ENCODE peak calls at places on chromosomes 13 and 19, in seven cellular contexts. M is cardiac muscle cell, J is thoracic aorta, N is colonic mucosa, S is uterus, W is thyroid gland, L is GM23248. F is an unnamed sample.

GRCh38 chr13:39530996-39531395 is 72.0 kb downstream of the LHFPL6 start:
- DNase-seq in S (no peak), N (no peak), J (no peak), L (peak; percentile 53), M (no peak), W (no peak), F (no peak)

GRCh38 chr19:31676271-31677004 is 327.2 kb upstream of the TSHZ3 start:
- DNase-seq in M (peak; percentile 10), W (peak; percentile 26), L (peak; percentile 5), J (no peak), N (no peak), S (no peak), F (no peak)

GRCh38 chr19:18651738-18652137 is 14.9 kb downstream of the KLHL26 start:
- DNase-seq in S (no peak), N (no peak), M (no peak), L (no peak), J (no peak), W (no peak), F (no peak)

GRCh38 chr19:29579308-29579910 is 26.7 kb upstream of the POP4 start:
- DNase-seq in S (no peak), W (no peak), N (no peak), M (no peak), J (no peak), L (no peak), F (no peak)

GRCh38 chr13:59531571-59532091 is 632.1 kb downstream of the DIAPH3 start:
- DNase-seq in M (peak; percentile 80), W (peak; percentile 96), L (peak; percentile 67), N (peak; percentile 64), J (peak; percentile 16), S (peak; percentile 25), F (peak; percentile 25)

GRCh38 chr19:5977785-5978605 is at the start of gene RANBP3:
- DNase-seq in L (peak; percentile 100), N (peak; percentile 97), J (peak; percentile 91), W (peak; percentile 99), S (peak; percentile 98), M (peak; percentile 100), F (peak; percentile 98)

GRCh38 chr19:41940443-41941409 is 12.5 kb upstream of the ERFL start:
- DNase-seq in W (no peak), M (no peak), N (no peak), L (peak; percentile 52), S (no peak), J (no peak), F (no peak)

GRCh38 chr13:61247149-61247936 is 168.3 kb downstream of the PCDH20 start:
- DNase-seq in M (no peak), L (no peak), N (no peak), S (no peak), J (no peak), W (no peak), F (no peak)

GRCh38 chr13:112806761-112807652 is 117.2 kb downstream of the ATP11A start:
- DNase-seq in L (no peak), W (no peak), M (no peak), N (no peak), J (no peak), S (no peak), F (no peak)

GRCh38 chr19:41575998-41576397 is at the start of gene CEACAM21:
- DNase-seq in N (peak; percentile 59), J (no peak), M (no peak), L (no peak), S (no peak), W (peak; percentile 21), F (no peak)

GRCh38 chr13:77975358-77976042 is 56.9 kb upstream of the EDNRB start:
- DNase-seq in N (no peak), L (no peak), S (no peak), W (no peak), M (no peak), J (no peak), F (no peak)

GRCh38 chr19:6654347-6655310 is 15.3 kb downstream of the TNFSF14 start:
- DNase-seq in M (no peak), N (no peak), W (no peak), S (no peak), L (no peak), J (no peak), F (no peak)

GRCh38 chr19:7775761-7776160 is 12.7 kb downstream of the CLEC4M start:
- DNase-seq in N (no peak), W (no peak), L (no peak), M (no peak), J (no peak), S (no peak), F (no peak)

GRCh38 chr13:113453962-113454361 is 674 bp upstream of the ADPRHL1 start:
- DNase-seq in J (no peak), W (no peak), S (no peak), M (no peak), L (peak; percentile 95), N (no peak), F (no peak)

GRCh38 chr19:663682-664117 is 686 bp upstream of the RNF126 start:
- DNase-seq in L (no peak), J (no peak), W (no peak), N (no peak), M (no peak), S (no peak), F (no peak)

GRCh38 chr19:43476606-43477005 is 11.2 kb upstream of the LYPD3 start:
- DNase-seq in N (no peak), L (peak; percentile 70), J (no peak), W (no peak), S (no peak), M (no peak), F (no peak)

GRCh38 chr13:62875118-62875640 is 1459.5 kb upstream of the PCDH20 start:
- DNase-seq in W (no peak), N (no peak), L (no peak), S (no peak), J (no peak), M (no peak), F (no peak)
- H3K9me3 ChIP-seq in W (no peaks in the 10 kb centered on the region), N (no peaks in the 10 kb centered on the region), L (no peaks in the 10 kb centered on the region), S (no peaks in the 10 kb centered on the region), J (no peaks in the 10 kb centered on the region), M (no peaks in the 10 kb centered on the region), F (no peaks in the 10 kb centered on the region)

DNA sequence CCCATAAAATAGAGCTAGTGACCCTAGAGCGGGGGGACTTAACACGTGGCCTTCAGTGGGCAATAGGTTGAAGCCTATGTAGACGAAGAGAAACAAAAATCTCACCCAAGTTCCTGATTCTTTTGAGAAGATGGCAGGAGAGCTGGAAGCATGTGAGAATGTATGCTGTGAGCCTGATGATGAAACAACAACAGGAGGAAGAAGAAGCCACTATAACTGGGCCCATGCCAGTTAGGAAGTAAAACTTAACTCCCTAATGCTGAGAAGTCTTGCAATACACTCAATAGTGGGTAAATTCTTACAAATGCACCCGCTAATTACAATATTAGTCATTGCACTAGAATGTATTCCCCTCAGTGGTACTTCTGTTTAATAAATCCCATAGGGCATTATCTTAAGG is 9.0 kb downstream of the PCDH17 start:
- DNase-seq in W (no peak), J (no peak), N (no peak), S (no peak), M (no peak), L (no peak), F (no peak)
- H3K4me3 ChIP-seq in W (no peak overlapping the region), J (no peak overlapping the region), N (no peak overlapping the region), S (no peak overlapping the region), M (no peak overlapping the region), L (no peak overlapping the region), F (no peak overlapping the region)

GRCh38 chr19:12112701-12113100 is 27.4 kb downstream of the ZNF20 start:
- DNase-seq in S (no peak), N (no peak), L (no peak), M (no peak), J (no peak), W (no peak), F (no peak)

GRCh38 chr19:12112238-12112637 is 27.9 kb downstream of the ZNF20 start:
- DNase-seq in J (no peak), M (no peak), S (no peak), W (no peak), N (no peak), L (no peak), F (no peak)

GRCh38 chr19:12111176-12111575 is 29.0 kb downstream of the ZNF20 start:
- DNase-seq in N (no peak), M (no peak), W (no peak), L (no peak), J (no peak), S (no peak), F (no peak)

GRCh38 chr19:12117203-12117970 is 22.8 kb downstream of the ZNF20 start:
- DNase-seq in N (no peak), L (no peak), S (no peak), M (no peak), J (no peak), W (no peak), F (no peak)

GRCh38 chr19:12113121-12113520 is 27.0 kb downstream of the ZNF20 start:
- DNase-seq in S (no peak), N (no peak), W (no peak), M (no peak), J (no peak), L (no peak), F (no peak)
- H3K9me3 ChIP-seq in S (no peaks in the 10 kb centered on the region), N (no peaks in the 10 kb centered on the region), W (no peaks in the 10 kb centered on the region), M (peaks cover 8% of the 10 kb centered on the region), J (peaks cover 25% of the 10 kb centered on the region), L (no peaks in the 10 kb centered on the region), F (no peaks in the 10 kb centered on the region)

GRCh38 chr13:66364346-66364745 is 865.8 kb downstream of the PCDH9 start:
- DNase-seq in M (no peak), J (no peak), W (no peak), S (no peak), L (no peak), N (no peak), F (no peak)

GRCh38 chr13:66362485-66362884 is 867.7 kb downstream of the PCDH9 start:
- DNase-seq in M (no peak), J (no peak), S (no peak), W (no peak), N (no peak), L (no peak), F (no peak)

GRCh38 chr13:66358564-66358963 is 871.6 kb downstream of the PCDH9 start:
- DNase-seq in W (no peak), L (no peak), J (no peak), S (no peak), M (no peak), N (no peak), F (no peak)

GRCh38 chr13:66359393-66359792 is 870.7 kb downstream of the PCDH9 start:
- DNase-seq in S (no peak), J (no peak), L (no peak), N (no peak), M (no peak), W (no peak), F (no peak)

DNA sequence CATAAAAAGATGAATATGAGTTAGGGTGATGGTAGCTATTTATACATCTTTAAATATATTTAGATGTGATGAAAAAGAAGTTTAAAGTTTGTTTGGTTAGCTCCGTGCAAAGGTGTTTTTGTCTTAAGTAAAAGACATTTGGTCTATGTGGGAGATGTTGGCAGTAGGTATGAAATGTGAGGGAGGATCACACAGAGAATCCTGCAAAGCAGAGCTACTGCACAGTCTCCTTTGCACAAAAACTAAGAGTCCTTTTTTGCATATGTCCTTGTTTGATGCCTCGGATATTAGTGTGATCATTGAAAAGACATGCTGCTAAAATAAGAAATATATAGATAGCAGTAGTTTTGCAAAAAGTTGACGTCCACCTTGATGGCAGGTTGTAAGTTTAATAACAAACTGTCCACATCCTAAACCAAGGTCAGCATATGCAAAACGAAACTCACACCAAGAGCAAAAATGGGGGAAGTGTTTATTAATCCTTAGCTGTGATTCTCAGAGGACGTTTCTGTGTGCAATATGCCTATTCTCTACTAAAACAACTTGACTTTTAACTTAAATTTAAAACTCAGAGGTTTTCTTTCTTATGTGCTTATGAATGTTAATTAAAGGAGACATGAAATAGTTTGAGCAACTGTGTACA is 870.1 kb downstream of the PCDH9 start:
- DNase-seq in W (no peak), N (no peak), L (no peak), M (no peak), S (no peak), J (no peak), F (no peak)
- H3K4me3 ChIP-seq in W (no peak overlapping the region), N (no peak overlapping the region), L (no peak overlapping the region), M (no peak overlapping the region), S (no peak overlapping the region), J (no peak overlapping the region), F (no peak overlapping the region)